ENCODE peak calls at places on chromosomes 7 and 10, in seven cellular contexts. Y is NCI-H2029, O is RPMI8226, V is AG09309, N is endothelial cell, J is cardiac muscle cell, U is SW480. A is an unnamed sample.

GRCh38 chr10:775245-776075 is 86.0 kb upstream of the DIP2C start:
- DNase-seq in O (peak), V (no peak), N (no peak), J (peak), Y (no peak), U (no peak), A (no peak)

GRCh38 chr10:88966785-88967184 is 14.2 kb upstream of the ACTA2 start:
- DNase-seq in N (no peak), Y (no peak), U (no peak), V (no peak), O (no peak), J (no peak), A (no peak)

GRCh38 chr7:40873248-40873647 is 738.4 kb downstream of the SUGCT start:
- DNase-seq in U (no peak), J (no peak), Y (no peak), O (no peak), N (no peak), V (no peak), A (no peak)

GRCh38 chr7:142468871-142469652 is 211.2 kb upstream of the PRSS58 start:
- DNase-seq in O (no peak), N (no peak), J (no peak), V (no peak), U (no peak), Y (no peak), A (no peak)

GRCh38 chr7:42227523-42227922 is 9.5 kb downstream of the GLI3 start:
- DNase-seq in O (peak), J (no peak), U (no peak), V (no peak), N (peak), Y (no peak), A (no peak)

GRCh38 chr7:106070201-106070551 is 41.9 kb downstream of the SYPL1 start:
- DNase-seq in U (no peak), Y (peak), V (no peak), N (no peak), J (no peak), O (no peak), A (no peak)

GRCh38 chr10:4549254-4549653 is 276.8 kb upstream of the AKR1E2 start:
- DNase-seq in U (no peak), O (no peak), J (no peak), N (no peak), Y (no peak), V (no peak), A (no peak)

GRCh38 chr7:107563761-107564552 is at the start of the genes COG5 and DUS4L:
- DNase-seq in Y (peak), J (peak), U (peak), V (no peak), N (peak), O (peak), A (peak)

GRCh38 chr7:12570148-12570528 is 382 bp upstream of the SCIN start:
- DNase-seq in N (no peak), U (peak), J (no peak), O (peak), Y (peak), V (no peak), A (peak)

GRCh38 chr7:7565018-7565680 is 1.5 kb upstream of the MIOS start:
- DNase-seq in V (no peak), Y (no peak), N (no peak), U (no peak), O (no peak), J (no peak), A (no peak)

GRCh38 chr10:51786016-51786683 is 86.8 kb upstream of the CSTF2T start:
- DNase-seq in O (no peak), Y (no peak), N (no peak), J (no peak), V (no peak), U (no peak), A (no peak)

GRCh38 chr10:118851062-118852035 is 96.6 kb upstream of the CACUL1 start:
- DNase-seq in U (no peak), Y (no peak), O (no peak), J (no peak), N (no peak), V (no peak), A (no peak)

GRCh38 chr7:481219-481930 is 38.3 kb downstream of the PDGFA start:
- DNase-seq in V (no peak), N (no peak), J (no peak), Y (no peak), U (no peak), O (no peak), A (no peak)

GRCh38 chr10:72309290-72310240 is 35.8 kb downstream of the DDIT4 start:
- DNase-seq in V (no peak), J (peak), U (peak), Y (no peak), N (no peak), O (no peak), A (no peak)

GRCh38 chr10:21202766-21203457 is 305.8 kb upstream of the NEBL start:
- DNase-seq in Y (no peak), J (peak), U (no peak), O (no peak), V (no peak), N (no peak), A (no peak)

GRCh38 chr10:62384057-62384446 is 9.9 kb downstream of the ZNF365 start:
- DNase-seq in Y (no peak), J (peak), V (peak), N (no peak), O (no peak), U (peak), A (no peak)

GRCh38 chr10:131082201-131082850 is 229.2 kb downstream of the TCERG1L start:
- DNase-seq in V (no peak), N (no peak), U (no peak), O (no peak), Y (no peak), J (no peak), A (no peak)

GRCh38 chr10:128704716-128705115 is 578.5 kb upstream of the MKI67 start:
- DNase-seq in N (no peak), U (no peak), Y (no peak), V (no peak), J (no peak), O (no peak), A (no peak)

GRCh38 chr10:115720121-115720520 is 552.9 kb downstream of the GFRA1 start:
- DNase-seq in O (no peak), N (no peak), J (no peak), U (no peak), V (no peak), Y (no peak), A (no peak)

GRCh38 chr7:28889290-28889689 is 68.8 kb downstream of the TRIL start:
- DNase-seq in V (no peak), Y (no peak), O (no peak), N (no peak), J (no peak), U (no peak), A (no peak)

GRCh38 chr10:116170815-116171250 is 102.2 kb downstream of the GFRA1 start:
- DNase-seq in V (peak), O (no peak), U (no peak), J (peak), N (no peak), Y (no peak), A (no peak)

GRCh38 chr10:98917828-98918227 is 317.8 kb downstream of the HPSE2 start:
- DNase-seq in J (no peak), O (no peak), N (no peak), Y (no peak), U (no peak), V (no peak), A (no peak)

GRCh38 chr10:88851706-88852105 is at the start of gene ANKRD22:
- DNase-seq in O (no peak), V (no peak), U (peak), J (peak), Y (peak), N (no peak), A (no peak)

GRCh38 chr10:43286076-43286805 is 19.4 kb upstream of the RASGEF1A start:
- DNase-seq in U (no peak), V (no peak), N (no peak), Y (no peak), J (no peak), O (no peak), A (no peak)

GRCh38 chr10:72329290-72330058 is 25.2 kb downstream of the DNAJB12 start:
- DNase-seq in N (no peak), U (no peak), J (no peak), Y (no peak), O (peak), V (no peak), A (no peak)

GRCh38 chr10:23073527-23073926 is 21.9 kb upstream of the MSRB2 start:
- DNase-seq in J (no peak), V (no peak), U (no peak), N (no peak), O (no peak), Y (no peak), A (no peak)

GRCh38 chr7:132930881-132931280 is 151.0 kb downstream of the CHCHD3 start:
- DNase-seq in N (peak), Y (no peak), U (no peak), J (no peak), O (no peak), V (no peak), A (no peak)

GRCh38 chr10:133062085-133062484 is 25.6 kb upstream of the ADGRA1 start:
- DNase-seq in U (no peak), Y (no peak), O (no peak), J (no peak), V (no peak), N (no peak), A (no peak)

GRCh38 chr7:2965745-2966270 is 77.9 kb downstream of the CARD11 start:
- DNase-seq in Y (no peak), V (no peak), J (no peak), N (no peak), O (no peak), U (no peak), A (no peak)

GRCh38 chr7:116209561-116210070 is 723 bp upstream of the TES start:
- DNase-seq in N (no peak), J (no peak), Y (no peak), O (no peak), U (no peak), V (no peak), A (no peak)

GRCh38 chr7:139560199-139560598 is 36.7 kb downstream of the CLEC2L start:
- DNase-seq in O (no peak), V (no peak), N (no peak), Y (no peak), J (no peak), U (no peak), A (no peak)

GRCh38 chr10:86870679-86871078 is 86.7 kb downstream of the MMRN2 start:
- DNase-seq in N (no peak), J (no peak), Y (no peak), O (no peak), U (no peak), V (no peak), A (no peak)

GRCh38 chr10:80468002-80468401 is 13.9 kb downstream of the TSPAN14 start:
- DNase-seq in N (peak), V (no peak), Y (no peak), J (no peak), O (no peak), U (no peak), A (no peak)

GRCh38 chr10:11353229-11353896 is 258.1 kb downstream of the USP6NL start:
- DNase-seq in V (no peak), U (no peak), Y (no peak), N (no peak), J (no peak), O (peak), A (no peak)

GRCh38 chr10:63819753-63820347 is 298.6 kb downstream of the REEP3 start:
- DNase-seq in V (peak), J (peak), O (peak), N (peak), Y (no peak), U (peak), A (peak)

GRCh38 chr7:94295805-94296204 is 98.9 kb upstream of the COL1A2 start:
- DNase-seq in J (peak), U (peak), Y (no peak), V (peak), O (no peak), N (no peak), A (no peak)

GRCh38 chr10:49285232-49285631 is 13.7 kb upstream of the C10orf71 start:
- DNase-seq in J (no peak), N (no peak), Y (no peak), V (no peak), O (peak), U (no peak), A (no peak)

A was measured in HuH-7.5.